ENCODE peak calls at places on chromosomes 2 and 18, in ten cellular contexts. One of them, this sample, is unnamed.

GRCh38 chr2:202355993-202356505 is 20.1 kb upstream of the BMPR2 start:
- DNase-seq in fibroblast of lung: no peak
- DNase-seq in SJSA1: no peak
- DNase-seq in suprapubic skin: no peak
- DNase-seq in IMR-90: no peak
- DNase-seq in breast epithelium: no peak
- DNase-seq in GM23248: no peak
- DNase-seq in ascending aorta: no peak
- DNase-seq in tibial nerve: no peak
- DNase-seq in esophagus squamous epithelium: no peak
- DNase-seq in this sample: no peak

GRCh38 chr2:102677219-102678215 is 58.2 kb downstream of the SLC9A2 start:
- DNase-seq in fibroblast of lung: no peak
- DNase-seq in SJSA1: no peak
- DNase-seq in suprapubic skin: no peak
- DNase-seq in IMR-90: no peak
- DNase-seq in breast epithelium: no peak
- DNase-seq in GM23248: peak; percentile 24
- DNase-seq in ascending aorta: no peak
- DNase-seq in tibial nerve: no peak
- DNase-seq in esophagus squamous epithelium: no peak
- DNase-seq in this sample: no peak

GRCh38 chr18:59565957-59566356 is 131.3 kb downstream of the CCBE1 start:
- DNase-seq in fibroblast of lung: peak; percentile 16
- DNase-seq in SJSA1: no peak
- DNase-seq in suprapubic skin: no peak
- DNase-seq in IMR-90: peak; percentile 22
- DNase-seq in breast epithelium: no peak
- DNase-seq in GM23248: peak; percentile 7
- DNase-seq in ascending aorta: no peak
- DNase-seq in tibial nerve: no peak
- DNase-seq in esophagus squamous epithelium: no peak
- DNase-seq in this sample: no peak

GRCh38 chr2:159545080-159545479 is 71.3 kb downstream of the BAZ2B start:
- DNase-seq in fibroblast of lung: no peak
- DNase-seq in SJSA1: no peak
- DNase-seq in suprapubic skin: no peak
- DNase-seq in IMR-90: peak; percentile 4
- DNase-seq in breast epithelium: no peak
- DNase-seq in GM23248: no peak
- DNase-seq in ascending aorta: no peak
- DNase-seq in tibial nerve: no peak
- DNase-seq in esophagus squamous epithelium: no peak
- DNase-seq in this sample: no peak

GRCh38 chr2:169716229-169716886 is 17.3 kb upstream of the KLHL23 start:
- DNase-seq in fibroblast of lung: peak; percentile 41
- DNase-seq in SJSA1: no peak
- DNase-seq in suprapubic skin: no peak
- DNase-seq in IMR-90: peak; percentile 83
- DNase-seq in breast epithelium: no peak
- DNase-seq in GM23248: peak; percentile 67
- DNase-seq in ascending aorta: no peak
- DNase-seq in tibial nerve: no peak
- DNase-seq in esophagus squamous epithelium: no peak
- DNase-seq in this sample: no peak

GRCh38 chr2:198309673-198310280 is 505.4 kb downstream of the PLCL1 start:
- DNase-seq in fibroblast of lung: peak; percentile 16
- DNase-seq in SJSA1: no peak
- DNase-seq in suprapubic skin: no peak
- DNase-seq in IMR-90: peak; percentile 38
- DNase-seq in breast epithelium: peak; percentile 23
- DNase-seq in GM23248: peak; percentile 64
- DNase-seq in ascending aorta: no peak
- DNase-seq in tibial nerve: no peak
- DNase-seq in esophagus squamous epithelium: no peak
- DNase-seq in this sample: no peak

GRCh38 chr2:152546230-152546837 is 170.9 kb downstream of the PRPF40A start:
- DNase-seq in fibroblast of lung: peak; percentile 56
- DNase-seq in SJSA1: no peak
- DNase-seq in suprapubic skin: no peak
- DNase-seq in IMR-90: peak; percentile 39
- DNase-seq in breast epithelium: no peak
- DNase-seq in GM23248: no peak
- DNase-seq in ascending aorta: no peak
- DNase-seq in tibial nerve: no peak
- DNase-seq in esophagus squamous epithelium: no peak
- DNase-seq in this sample: no peak

GRCh38 chr2:186459009-186459408 is 27.1 kb upstream of the ZC3H15 start:
- DNase-seq in fibroblast of lung: peak; percentile 30
- DNase-seq in SJSA1: no peak
- DNase-seq in suprapubic skin: no peak
- DNase-seq in IMR-90: peak; percentile 28
- DNase-seq in breast epithelium: no peak
- DNase-seq in GM23248: peak; percentile 50
- DNase-seq in ascending aorta: no peak
- DNase-seq in tibial nerve: no peak
- DNase-seq in esophagus squamous epithelium: no peak
- DNase-seq in this sample: no peak

GRCh38 chr18:29096380-29096779 is 919.5 kb upstream of the CDH2 start:
- DNase-seq in fibroblast of lung: no peak
- DNase-seq in SJSA1: no peak
- DNase-seq in suprapubic skin: no peak
- DNase-seq in IMR-90: no peak
- DNase-seq in breast epithelium: no peak
- DNase-seq in GM23248: no peak
- DNase-seq in ascending aorta: no peak
- DNase-seq in tibial nerve: no peak
- DNase-seq in esophagus squamous epithelium: no peak
- DNase-seq in this sample: peak; percentile 36

GRCh38 chr18:79801217-79801616 is 3.5 kb downstream of the KCNG2 start:
- DNase-seq in fibroblast of lung: no peak
- DNase-seq in SJSA1: no peak
- DNase-seq in suprapubic skin: no peak
- DNase-seq in IMR-90: no peak
- DNase-seq in breast epithelium: no peak
- DNase-seq in GM23248: no peak
- DNase-seq in ascending aorta: no peak
- DNase-seq in tibial nerve: no peak
- DNase-seq in esophagus squamous epithelium: no peak
- DNase-seq in this sample: no peak

GRCh38 chr2:26534098-26534864 is 56.4 kb upstream of the OTOF start:
- DNase-seq in fibroblast of lung: no peak
- DNase-seq in SJSA1: no peak
- DNase-seq in suprapubic skin: no peak
- DNase-seq in IMR-90: no peak
- DNase-seq in breast epithelium: no peak
- DNase-seq in GM23248: no peak
- DNase-seq in ascending aorta: peak; percentile 25
- DNase-seq in tibial nerve: no peak
- DNase-seq in esophagus squamous epithelium: no peak
- DNase-seq in this sample: no peak

GRCh38 chr2:96505231-96505889 is at the start of gene NEURL3:
- DNase-seq in fibroblast of lung: peak; percentile 62
- DNase-seq in SJSA1: no peak
- DNase-seq in suprapubic skin: no peak
- DNase-seq in IMR-90: peak; percentile 74
- DNase-seq in breast epithelium: peak; percentile 17
- DNase-seq in GM23248: peak; percentile 75
- DNase-seq in ascending aorta: peak; percentile 56
- DNase-seq in tibial nerve: no peak
- DNase-seq in esophagus squamous epithelium: no peak
- DNase-seq in this sample: no peak

DNA sequence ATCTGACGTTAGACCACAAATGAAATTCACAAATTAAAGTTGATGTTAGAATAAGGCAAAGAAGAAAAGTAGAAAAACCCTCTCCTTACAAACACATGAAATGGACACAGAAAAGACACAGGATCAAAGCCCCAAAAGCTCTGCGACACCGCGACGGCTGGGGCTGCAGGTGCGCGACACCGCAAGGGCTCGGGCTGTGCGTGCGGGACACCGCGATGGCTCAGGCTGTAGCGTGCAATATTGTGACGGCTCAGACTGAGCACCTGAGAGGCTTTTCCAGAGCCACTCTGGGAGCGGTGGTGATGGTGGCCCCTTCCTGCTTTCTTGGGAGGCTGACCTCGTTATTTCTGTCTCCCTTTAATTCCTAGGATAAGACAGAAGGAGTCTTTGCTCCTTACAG is 256.9 kb downstream of the TWIST2 start:
- DNase-seq in fibroblast of lung: no peak
- DNase-seq in SJSA1: no peak
- DNase-seq in suprapubic skin: no peak
- DNase-seq in IMR-90: no peak
- DNase-seq in breast epithelium: no peak
- DNase-seq in GM23248: no peak
- DNase-seq in ascending aorta: no peak
- DNase-seq in tibial nerve: no peak
- DNase-seq in esophagus squamous epithelium: no peak
- DNase-seq in this sample: no peak
- H3K36me3 ChIP-seq in fibroblast of lung: no peaks in the 10 kb centered on the region
- H3K36me3 ChIP-seq in SJSA1: peaks cover 31% of the 10 kb centered on the region
- H3K36me3 ChIP-seq in suprapubic skin: peaks cover 93% of the 10 kb centered on the region
- H3K36me3 ChIP-seq in IMR-90: peaks cover 59% of the 10 kb centered on the region
- H3K36me3 ChIP-seq in breast epithelium: peaks cover 9% of the 10 kb centered on the region
- H3K36me3 ChIP-seq in GM23248: no peaks in the 10 kb centered on the region
- H3K36me3 ChIP-seq in ascending aorta: peaks cover 74% of the 10 kb centered on the region
- H3K36me3 ChIP-seq in tibial nerve: peaks cover 98% of the 10 kb centered on the region
- H3K36me3 ChIP-seq in esophagus squamous epithelium: peaks cover 19% of the 10 kb centered on the region
- H3K36me3 ChIP-seq in this sample: peaks cover 88% of the 10 kb centered on the region

GRCh38 chr2:212695426-212695825 is 156.8 kb upstream of the ERBB4 start:
- DNase-seq in fibroblast of lung: no peak
- DNase-seq in SJSA1: no peak
- DNase-seq in suprapubic skin: no peak
- DNase-seq in IMR-90: no peak
- DNase-seq in breast epithelium: no peak
- DNase-seq in GM23248: no peak
- DNase-seq in ascending aorta: no peak
- DNase-seq in tibial nerve: no peak
- DNase-seq in esophagus squamous epithelium: no peak
- DNase-seq in this sample: no peak
- H3K27ac ChIP-seq in fibroblast of lung: no peak overlapping the region
- H3K27ac ChIP-seq in SJSA1: no peak overlapping the region
- H3K27ac ChIP-seq in suprapubic skin: no peak overlapping the region
- H3K27ac ChIP-seq in IMR-90: no peak overlapping the region
- H3K27ac ChIP-seq in breast epithelium: no peak overlapping the region
- H3K27ac ChIP-seq in GM23248: no peak overlapping the region
- H3K27ac ChIP-seq in ascending aorta: no peak overlapping the region
- H3K27ac ChIP-seq in tibial nerve: no peak overlapping the region
- H3K27ac ChIP-seq in esophagus squamous epithelium: no peak overlapping the region
- H3K27ac ChIP-seq in this sample: no peak overlapping the region

GRCh38 chr18:8704361-8705279 is 736 bp upstream of the MTCL1 start:
- DNase-seq in fibroblast of lung: peak; percentile 88
- DNase-seq in SJSA1: peak; percentile 93
- DNase-seq in suprapubic skin: peak; percentile 91
- DNase-seq in IMR-90: peak; percentile 88
- DNase-seq in breast epithelium: peak; percentile 76
- DNase-seq in GM23248: peak; percentile 96
- DNase-seq in ascending aorta: peak; percentile 92
- DNase-seq in tibial nerve: peak; percentile 80
- DNase-seq in esophagus squamous epithelium: peak; percentile 36
- DNase-seq in this sample: peak; percentile 90

GRCh38 chr18:8705280-8705940 is at the start of gene MTCL1:
- DNase-seq in fibroblast of lung: peak; percentile 56
- DNase-seq in SJSA1: peak; percentile 59
- DNase-seq in suprapubic skin: no peak
- DNase-seq in IMR-90: no peak
- DNase-seq in breast epithelium: no peak
- DNase-seq in GM23248: peak; percentile 85
- DNase-seq in ascending aorta: peak; percentile 65
- DNase-seq in tibial nerve: no peak
- DNase-seq in esophagus squamous epithelium: no peak
- DNase-seq in this sample: peak; percentile 53

GRCh38 chr18:8702668-8703067 is 2.7 kb upstream of the MTCL1 start:
- DNase-seq in fibroblast of lung: no peak
- DNase-seq in SJSA1: peak; percentile 2
- DNase-seq in suprapubic skin: no peak
- DNase-seq in IMR-90: no peak
- DNase-seq in breast epithelium: no peak
- DNase-seq in GM23248: no peak
- DNase-seq in ascending aorta: no peak
- DNase-seq in tibial nerve: no peak
- DNase-seq in esophagus squamous epithelium: no peak
- DNase-seq in this sample: no peak

GRCh38 chr18:8703181-8703638 is 2.1 kb upstream of the MTCL1 start:
- DNase-seq in fibroblast of lung: no peak
- DNase-seq in SJSA1: peak; percentile 34
- DNase-seq in suprapubic skin: no peak
- DNase-seq in IMR-90: no peak
- DNase-seq in breast epithelium: no peak
- DNase-seq in GM23248: no peak
- DNase-seq in ascending aorta: no peak
- DNase-seq in tibial nerve: no peak
- DNase-seq in esophagus squamous epithelium: no peak
- DNase-seq in this sample: no peak

DNA sequence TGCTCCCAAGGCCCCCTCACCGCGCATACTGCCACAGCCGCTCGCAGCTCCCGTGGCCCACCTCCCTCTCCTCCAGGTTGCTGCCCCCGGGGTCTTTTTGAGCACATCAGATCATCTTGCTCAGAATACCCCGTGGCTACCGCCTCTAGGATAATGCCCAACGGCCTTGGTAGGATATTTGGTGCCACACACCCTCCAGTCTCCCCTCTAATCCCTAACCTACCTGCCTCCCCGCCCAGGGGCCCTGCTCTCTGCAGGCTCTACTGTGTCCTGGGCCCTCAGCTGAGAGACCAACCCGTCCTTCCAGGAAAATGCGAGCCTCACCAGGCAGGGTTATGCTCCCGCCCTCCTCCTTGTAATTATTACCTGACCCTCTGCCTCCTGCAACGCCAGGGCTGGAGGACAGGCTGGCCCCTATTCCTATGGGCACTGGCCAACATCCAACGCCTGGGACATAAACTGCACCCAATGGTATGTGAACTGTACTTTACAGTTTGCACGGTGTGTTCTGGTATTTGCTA is 1.5 kb upstream of the MTCL1 start:
- DNase-seq in fibroblast of lung: no peak
- DNase-seq in SJSA1: no peak
- DNase-seq in suprapubic skin: no peak
- DNase-seq in IMR-90: no peak
- DNase-seq in breast epithelium: no peak
- DNase-seq in GM23248: no peak
- DNase-seq in ascending aorta: no peak
- DNase-seq in tibial nerve: no peak
- DNase-seq in esophagus squamous epithelium: no peak
- DNase-seq in this sample: no peak
- H3K4me3 ChIP-seq in fibroblast of lung: no peak overlapping the region
- H3K4me3 ChIP-seq in SJSA1: no peak overlapping the region
- H3K4me3 ChIP-seq in suprapubic skin: peak overlapping the region; percentile 60
- H3K4me3 ChIP-seq in IMR-90: no peak overlapping the region
- H3K4me3 ChIP-seq in breast epithelium: no peak overlapping the region
- H3K4me3 ChIP-seq in GM23248: peak overlapping the region; percentile 68
- H3K4me3 ChIP-seq in ascending aorta: peak overlapping the region; percentile 97
- H3K4me3 ChIP-seq in tibial nerve: no peak overlapping the region
- H3K4me3 ChIP-seq in esophagus squamous epithelium: peak overlapping the region; percentile 67
- H3K4me3 ChIP-seq in this sample: peak overlapping the region; percentile 68

DNA sequence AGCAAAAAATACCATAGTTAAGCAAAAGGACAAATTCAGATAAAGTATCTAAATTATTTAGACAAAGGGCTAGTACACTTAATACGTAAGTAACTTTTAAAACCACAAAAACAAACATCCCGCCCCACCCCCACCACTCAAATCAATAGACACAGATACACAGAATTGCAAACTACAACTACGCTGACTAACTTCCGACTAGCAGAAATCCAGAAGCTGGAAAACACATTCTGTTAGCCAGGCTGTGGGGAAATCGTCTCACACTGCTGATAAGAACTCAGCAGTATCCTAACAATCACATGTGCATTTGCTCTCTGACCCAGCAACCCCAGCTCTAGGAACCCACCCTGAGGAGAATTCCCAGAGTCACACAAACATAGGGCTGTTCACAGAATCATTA is 16.6 kb downstream of the FAM168B start:
- DNase-seq in fibroblast of lung: no peak
- DNase-seq in SJSA1: no peak
- DNase-seq in suprapubic skin: no peak
- DNase-seq in IMR-90: no peak
- DNase-seq in breast epithelium: no peak
- DNase-seq in GM23248: no peak
- DNase-seq in ascending aorta: no peak
- DNase-seq in tibial nerve: no peak
- DNase-seq in esophagus squamous epithelium: no peak
- DNase-seq in this sample: no peak
- H3K36me3 ChIP-seq in fibroblast of lung: peaks cover 23% of the 10 kb centered on the region
- H3K36me3 ChIP-seq in SJSA1: peaks cover 95% of the 10 kb centered on the region
- H3K36me3 ChIP-seq in suprapubic skin: peaks cover 53% of the 10 kb centered on the region
- H3K36me3 ChIP-seq in IMR-90: peaks cover 52% of the 10 kb centered on the region
- H3K36me3 ChIP-seq in breast epithelium: no peaks in the 10 kb centered on the region
- H3K36me3 ChIP-seq in GM23248: peaks cover 48% of the 10 kb centered on the region
- H3K36me3 ChIP-seq in ascending aorta: peaks cover 69% of the 10 kb centered on the region
- H3K36me3 ChIP-seq in tibial nerve: peaks cover 82% of the 10 kb centered on the region
- H3K36me3 ChIP-seq in esophagus squamous epithelium: peaks cover 8% of the 10 kb centered on the region
- H3K36me3 ChIP-seq in this sample: peaks cover 97% of the 10 kb centered on the region